ENCODE peak calls at places on chromosomes 11 and 22, in four cellular contexts. U is posterior cingulate gyrus, F is spleen, X is endothelial cell. M is an unnamed sample.

GRCh38 chr22:33274214-33274828 is 216.1 kb upstream of the SYN3 start:
- DNase-seq in U (no peak), F (peak), X (peak), M (no peak)

GRCh38 chr22:27331526-27332281 is 469.9 kb downstream of the MN1 start:
- DNase-seq in U (peak), F (no peak), X (peak), M (no peak)

GRCh38 chr11:69000831-69001245 is 12.2 kb downstream of the MRGPRF start:
- DNase-seq in U (no peak), F (peak), X (no peak), M (no peak)

GRCh38 chr11:12547953-12548650 is 126.1 kb upstream of the TEAD1 start:
- DNase-seq in U (no peak), F (no peak), X (no peak), M (no peak)

GRCh38 chr11:62001450-62002178 is 34.2 kb upstream of the FTH1 start:
- DNase-seq in U (no peak), F (no peak), X (no peak), M (no peak)

GRCh38 chr11:112794321-112794720 is 166.9 kb upstream of the NCAM1 start:
- DNase-seq in U (no peak), F (no peak), X (no peak), M (no peak)

GRCh38 chr11:23236846-23237550 is 376.7 kb upstream of the CCDC179 start:
- DNase-seq in U (no peak), F (no peak), X (no peak), M (no peak)

GRCh38 chr22:19440411-19441195 is 6.9 kb downstream of the C22orf39 start:
- DNase-seq in U (no peak), F (no peak), X (no peak), M (no peak)

GRCh38 chr11:45410391-45411215 is 124.5 kb upstream of the SYT13 start:
- DNase-seq in U (no peak), F (no peak), X (no peak), M (no peak)

GRCh38 chr11:12056112-12056511 is 47.7 kb upstream of the DKK3 start:
- DNase-seq in U (no peak), F (no peak), X (no peak), M (no peak)

GRCh38 chr22:27381552-27381951 is 420.0 kb downstream of the MN1 start:
- DNase-seq in U (no peak), F (no peak), X (no peak), M (no peak)

GRCh38 chr11:19675397-19675796 is 37.2 kb upstream of the NAV2 start:
- DNase-seq in U (no peak), F (no peak), X (no peak), M (no peak)

GRCh38 chr11:118014022-118014421 is 27.8 kb downstream of the IL10RA start:
- DNase-seq in U (no peak), F (no peak), X (no peak), M (no peak)

GRCh38 chr11:33478111-33478573 is 221.0 kb downstream of the HIPK3 start:
- DNase-seq in U (no peak), F (no peak), X (no peak), M (peak)

GRCh38 chr11:84518601-84519183 is 1108.5 kb downstream of the DLG2 start:
- DNase-seq in U (no peak), F (no peak), X (no peak), M (no peak)

GRCh38 chr11:68371176-68372041 is 59.0 kb downstream of the LRP5 start:
- DNase-seq in U (no peak), F (no peak), X (no peak), M (peak)

GRCh38 chr11:75079546-75079945 is 17.1 kb downstream of the OR2AT4 start:
- DNase-seq in U (no peak), F (no peak), X (no peak), M (no peak)

GRCh38 chr22:22901578-22902218 is 14.1 kb downstream of the IGLL5 start:
- DNase-seq in U (no peak), F (peak), X (no peak), M (no peak)

GRCh38 chr11:109527496-109527895 is 105.5 kb downstream of the C11orf87 start:
- DNase-seq in U (no peak), F (no peak), X (no peak), M (no peak)

GRCh38 chr11:117618956-117619355 is 178.1 kb downstream of the DSCAML1 start:
- DNase-seq in U (peak), F (no peak), X (peak), M (no peak)

GRCh38 chr11:11582261-11582701 is 39.5 kb downstream of the GALNT18 start:
- DNase-seq in U (peak), F (no peak), X (no peak), M (no peak)

GRCh38 chr22:38843201-38843715 is 570 bp downstream of the NPTXR start:
- DNase-seq in U (no peak), F (peak), X (peak), M (no peak)

GRCh38 chr22:29154364-29155048 is 51.2 kb upstream of the EMID1 start:
- DNase-seq in U (peak), F (peak), X (peak), M (no peak)

GRCh38 chr11:117528061-117528780 is 200.6 kb downstream of the CEP164 start:
- DNase-seq in U (no peak), F (no peak), X (no peak), M (no peak)

GRCh38 chr22:24543679-24544243 is 11.2 kb downstream of the GUCD1 start:
- DNase-seq in U (no peak), F (no peak), X (no peak), M (no peak)

GRCh38 chr22:20272700-20273099 is 4.6 kb upstream of the RTN4R start:
- DNase-seq in U (no peak), F (no peak), X (no peak), M (no peak)

GRCh38 chr11:74138572-74138971 is 32.2 kb downstream of the C2CD3 start:
- DNase-seq in U (no peak), F (no peak), X (no peak), M (no peak)

GRCh38 chr22:44894321-44894720 is 115.5 kb downstream of the PHF21B start:
- DNase-seq in U (no peak), F (no peak), X (no peak), M (no peak)

M was measured in amygdala.